ENCODE peak calls at places on chromosomes 5 and 9, in four cellular contexts. G is CD8-positive, alpha-beta T cell; D is neuronal stem cell; B is heart left ventricle. X is an unnamed sample.

GRCh38 chr5:149550608-149551226 is 522 bp downstream of the CSNK1A1 start:
- DNase-seq in G (no peak), D (no peak), B (no peak), X (no peak)

GRCh38 chr9:33785914-33786313 is 9.4 kb upstream of the PRSS3 start:
- DNase-seq in G (no peak), D (no peak), B (no peak), X (no peak)

GRCh38 chr5:143525176-143525575 is 121.7 kb upstream of the NR3C1 start:
- DNase-seq in G (no peak), D (no peak), B (no peak), X (no peak)

GRCh38 chr5:133372306-133373008 is 239.9 kb downstream of the FSTL4 start:
- DNase-seq in G (no peak), D (no peak), B (no peak), X (peak; percentile 11)

GRCh38 chr9:115972362-115972761 is 181.2 kb upstream of the PAPPA start:
- DNase-seq in G (no peak), D (no peak), B (no peak), X (no peak)

GRCh38 chr5:76547242-76547890 is 75.8 kb downstream of the F2RL2 start:
- DNase-seq in G (no peak), D (no peak), B (no peak), X (no peak)

GRCh38 chr9:113623851-113624485 is 160.4 kb downstream of the RGS3 start:
- DNase-seq in G (no peak), D (no peak), B (no peak), X (no peak)

GRCh38 chr9:95764490-95764889 is 111.0 kb upstream of the ERCC6L2 start:
- DNase-seq in G (no peak), D (no peak), B (no peak), X (no peak)

GRCh38 chr5:68285857-68286611 is 70.5 kb downstream of the PIK3R1 start:
- DNase-seq in G (no peak), D (peak; percentile 24), B (no peak), X (no peak)

GRCh38 chr5:150137997-150138396 is 17.6 kb downstream of the PDGFRB start:
- DNase-seq in G (no peak), D (no peak), B (no peak), X (no peak)

GRCh38 chr5:178180141-178180863 is 6.9 kb downstream of the GMCL2 start:
- DNase-seq in G (no peak), D (no peak), B (no peak), X (no peak)

GRCh38 chr5:172065431-172066065 is 59.1 kb upstream of the FBXW11 start:
- DNase-seq in G (no peak), D (no peak), B (no peak), X (peak; percentile 31)

GRCh38 chr5:96844476-96844990 is 31.8 kb upstream of the ERAP2 start:
- DNase-seq in G (no peak), D (no peak), B (no peak), X (no peak)

GRCh38 chr5:43037929-43038510 is 2.1 kb downstream of the ANXA2R start:
- DNase-seq in G (no peak), D (no peak), B (no peak), X (no peak)
- H3K27me3 ChIP-seq in G (no peaks in the 10 kb centered on the region), D (peaks cover 90% of the 10 kb centered on the region), B (peaks cover 14% of the 10 kb centered on the region), X (no peaks in the 10 kb centered on the region)

GRCh38 chr9:93557366-93558137 is 18.8 kb upstream of the PHF2 start:
- DNase-seq in G (no peak), D (no peak), B (no peak), X (no peak)
- H3K36me3 ChIP-seq in G (peaks cover 31% of the 10 kb centered on the region), D (peaks cover 94% of the 10 kb centered on the region), B (peaks cover 40% of the 10 kb centered on the region), X (peaks cover 72% of the 10 kb centered on the region)

DNA sequence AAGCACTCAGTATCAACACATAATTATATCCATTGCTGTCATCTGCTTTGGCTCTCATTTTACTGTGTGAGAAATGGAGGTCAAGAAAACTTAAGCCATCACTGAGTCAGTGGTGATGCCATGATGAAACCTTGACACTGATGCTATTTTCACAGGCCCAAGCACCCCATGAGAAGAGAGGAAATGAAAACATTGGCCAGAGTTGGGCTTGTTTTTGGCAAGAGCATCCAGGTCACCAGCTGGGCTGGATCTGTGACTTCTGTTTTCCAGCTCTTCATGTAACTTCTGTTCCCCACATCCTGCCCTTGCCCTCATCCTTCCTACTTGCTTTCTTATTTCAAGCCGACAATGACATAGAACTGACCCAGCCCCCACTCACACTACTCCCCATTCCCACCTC is 10.0 kb downstream of the LCP2 start:
- DNase-seq in G (no peak), D (no peak), B (peak; percentile 78), X (peak; percentile 73)
- H3K4me1 ChIP-seq in G (peaks cover 99% of the 10 kb centered on the region), D (no peaks in the 10 kb centered on the region), B (peaks cover 36% of the 10 kb centered on the region), X (no peaks in the 10 kb centered on the region)

DNA sequence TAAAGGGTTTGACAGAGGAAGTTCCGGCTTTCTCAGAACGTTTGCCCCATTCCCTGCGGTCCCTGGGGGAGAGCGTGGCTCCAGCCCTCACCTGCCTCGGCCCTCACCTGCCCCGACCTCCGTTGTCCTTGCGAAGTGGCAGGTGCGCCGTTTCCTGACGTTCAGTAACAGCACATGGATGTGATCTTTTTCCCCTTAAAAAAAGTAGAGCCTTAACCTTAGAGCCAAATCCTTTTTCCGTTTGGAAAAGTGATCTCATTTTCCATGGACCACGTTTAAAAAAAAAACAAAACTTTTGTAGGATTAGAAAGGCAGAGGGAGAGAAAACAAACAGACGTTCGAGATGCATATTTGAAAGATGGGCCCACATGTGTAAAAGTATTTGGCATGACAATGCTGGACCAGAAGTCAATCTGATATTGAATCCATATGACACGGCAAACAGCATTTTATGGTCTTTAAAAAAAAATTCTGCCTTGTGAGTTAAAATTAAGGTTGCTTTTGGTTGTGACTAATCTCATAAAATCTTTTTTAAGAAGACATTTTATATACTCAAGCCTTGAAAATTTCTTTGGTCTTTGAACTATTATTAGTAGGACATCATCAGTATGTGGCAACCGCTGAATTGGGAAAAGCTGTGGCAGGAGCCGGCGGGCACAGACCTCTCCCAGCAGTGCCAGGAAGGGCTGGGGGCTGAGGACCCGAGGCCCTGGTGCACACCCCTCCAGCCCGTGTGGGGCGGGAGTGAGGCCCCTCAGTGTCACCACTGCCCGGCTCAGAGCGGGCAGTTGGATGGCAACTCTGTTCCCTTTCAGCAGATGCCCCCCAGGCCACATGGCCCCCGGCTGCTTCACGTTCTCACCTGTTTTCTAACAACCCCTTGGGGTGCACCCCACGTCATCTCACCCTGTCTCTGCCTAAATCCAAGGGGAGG is 42.4 kb upstream of the EXOC3 start:
- DNase-seq in G (no peak), D (no peak), B (no peak), X (no peak)
- H3K27me3 ChIP-seq in G (peaks cover 12% of the 10 kb centered on the region), D (no peaks in the 10 kb centered on the region), B (no peaks in the 10 kb centered on the region), X (no peaks in the 10 kb centered on the region)

GRCh38 chr9:37025381-37026084 is 8.5 kb downstream of the PAX5 start:
- DNase-seq in G (no peak), D (no peak), B (no peak), X (no peak)
- H3K36me3 ChIP-seq in G (no peaks in the 10 kb centered on the region), D (peaks cover 39% of the 10 kb centered on the region), B (no peaks in the 10 kb centered on the region), X (no peaks in the 10 kb centered on the region)

GRCh38 chr9:136239963-136240330 is 5.7 kb downstream of the QSOX2 start:
- DNase-seq in G (no peak), D (no peak), B (no peak), X (no peak)
- H3K4me1 ChIP-seq in G (peaks cover 28% of the 10 kb centered on the region), D (peaks cover 21% of the 10 kb centered on the region), B (peaks cover 44% of the 10 kb centered on the region), X (peaks cover 7% of the 10 kb centered on the region)

GRCh38 chr9:36832232-36832795 is 201.8 kb downstream of the PAX5 start:
- DNase-seq in G (no peak), D (no peak), B (no peak), X (no peak)
- H3K27me3 ChIP-seq in G (no peaks in the 10 kb centered on the region), D (no peaks in the 10 kb centered on the region), B (peaks cover 24% of the 10 kb centered on the region), X (no peaks in the 10 kb centered on the region)

DNA sequence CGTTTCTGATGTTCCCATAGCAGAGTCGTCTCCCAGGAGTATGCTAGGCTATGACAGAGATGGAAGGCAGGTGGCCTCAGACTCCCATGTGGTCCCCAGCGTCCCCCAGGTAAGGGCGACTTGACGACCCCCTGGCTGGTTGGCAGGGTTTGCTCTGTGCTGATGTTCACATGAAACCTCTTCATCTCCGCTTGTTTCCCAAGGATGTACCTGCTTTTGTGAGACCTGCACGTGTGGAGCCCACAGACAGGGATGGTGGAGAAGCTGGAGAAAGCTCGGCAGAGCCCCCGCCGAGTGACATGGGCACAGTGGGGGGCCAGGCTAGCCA is 108.3 kb downstream of the WNK2 start:
- DNase-seq in G (no peak), D (no peak), B (no peak), X (no peak)
- H3K36me3 ChIP-seq in G (no peaks in the 10 kb centered on the region), D (no peaks in the 10 kb centered on the region), B (no peaks in the 10 kb centered on the region), X (no peaks in the 10 kb centered on the region)

DNA sequence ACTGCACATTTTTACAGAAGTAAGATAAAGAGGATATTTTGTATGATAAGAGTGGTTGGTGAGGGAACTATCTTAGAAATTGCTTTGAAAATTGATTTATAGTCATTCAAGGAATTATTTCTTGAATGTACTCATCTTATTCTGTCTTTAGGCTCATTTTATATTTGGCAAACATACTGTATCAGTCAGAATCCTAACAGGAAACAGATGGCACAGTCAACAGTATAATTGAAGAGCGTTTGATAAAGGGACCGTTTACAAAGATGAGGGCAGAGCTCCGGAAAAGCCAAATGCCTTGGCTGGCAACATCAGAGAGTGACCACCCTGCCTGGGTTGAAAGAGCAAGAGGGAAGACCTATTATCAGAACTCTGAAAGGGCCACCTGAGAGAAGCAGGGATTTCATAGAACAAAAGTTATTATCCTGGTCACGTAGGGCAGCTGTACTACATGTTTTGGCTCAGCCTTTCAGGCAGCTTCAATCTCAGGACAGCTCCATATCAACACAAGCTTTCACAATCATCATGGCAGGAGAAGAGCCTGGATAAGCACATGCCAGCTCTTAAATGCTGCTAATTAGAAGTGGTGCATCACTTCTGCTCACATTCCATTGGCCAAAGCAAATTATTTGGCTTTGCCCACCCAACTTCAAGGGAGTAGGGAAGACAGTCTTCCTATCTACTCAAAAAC is 47.1 kb upstream of the ARL15 start:
- DNase-seq in G (no peak), D (no peak), B (no peak), X (no peak)
- H3K4me1 ChIP-seq in G (no peaks in the 10 kb centered on the region), D (no peaks in the 10 kb centered on the region), B (peaks cover 18% of the 10 kb centered on the region), X (no peaks in the 10 kb centered on the region)

GRCh38 chr5:176750144-176750543 is 60.2 kb upstream of the UNC5A start:
- DNase-seq in G (no peak), D (no peak), B (no peak), X (no peak)
- H3K27me3 ChIP-seq in G (peaks cover 28% of the 10 kb centered on the region), D (no peaks in the 10 kb centered on the region), B (peaks cover 62% of the 10 kb centered on the region), X (no peaks in the 10 kb centered on the region)

X was measured in ascending aorta.